ENCODE peak calls at places on chromosomes 6 and 20, in four cellular contexts. W is tibial artery, A is AG04450, Z is cardiac muscle cell. T is an unnamed sample. For H3K9me3, the result is how much of the 10 kb centered on the place peaks cover.

GRCh38 chr20:32505723-32506473 is 79.2 kb downstream of the NOL4L start:
- DNase-seq in W (no peak), A (no peak), Z (no peak), T (no peak)

GRCh38 chr6:17281100-17281496 is at the start of gene RBM24:
- DNase-seq in W (peak), A (peak), Z (peak), T (peak)

GRCh38 chr6:36195471-36196048 is 984 bp upstream of the BRPF3 start:
- DNase-seq in W (no peak), A (no peak), Z (peak), T (no peak)

GRCh38 chr20:56222201-56222600 is 26.3 kb upstream of the MC3R start:
- DNase-seq in W (no peak), A (no peak), Z (no peak), T (no peak)

GRCh38 chr20:53922901-53923314 is 147.5 kb downstream of the BCAS1 start:
- DNase-seq in W (no peak), A (no peak), Z (no peak), T (no peak)

GRCh38 chr20:58075980-58076749 is 152.3 kb downstream of the ANKRD60 start:
- DNase-seq in W (no peak), A (no peak), Z (no peak), T (no peak)

GRCh38 chr20:2026514-2026913 is 32.7 kb upstream of the PDYN start:
- DNase-seq in W (no peak), A (no peak), Z (no peak), T (no peak)

GRCh38 chr6:25302677-25303128 is 23.5 kb downstream of the CARMIL1 start:
- DNase-seq in W (no peak), A (no peak), Z (peak), T (no peak)

GRCh38 chr6:124055986-124056385 is 252.3 kb downstream of the NKAIN2 start:
- DNase-seq in W (no peak), A (no peak), Z (no peak), T (no peak)

GRCh38 chr20:50957798-50958732 is at the start of gene DPM1:
- DNase-seq in W (peak), A (peak), Z (peak), T (peak)

GRCh38 chr20:57654998-57655811 is 35.0 kb upstream of the ZBP1 start:
- DNase-seq in W (peak), A (no peak), Z (no peak), T (peak)

GRCh38 chr6:138004423-138005287 is 102.6 kb downstream of the PERP start:
- DNase-seq in W (no peak), A (no peak), Z (peak), T (no peak)

GRCh38 chr20:63588641-63589041 is 14.6 kb upstream of the HELZ2 start:
- DNase-seq in W (no peak), A (no peak), Z (no peak), T (no peak)
- H3K9me3 ChIP-seq in W (under half), A (under half), Z (under half), T (under half)

GRCh38 chr20:18007534-18008292 is 38.9 kb downstream of the MGME1 start:
- DNase-seq in W (peak), A (no peak), Z (no peak), T (no peak)
- TF ChIP-seq CTCF in W (no peak), A (no peak), Z (no peak), T (no peak)

DNA sequence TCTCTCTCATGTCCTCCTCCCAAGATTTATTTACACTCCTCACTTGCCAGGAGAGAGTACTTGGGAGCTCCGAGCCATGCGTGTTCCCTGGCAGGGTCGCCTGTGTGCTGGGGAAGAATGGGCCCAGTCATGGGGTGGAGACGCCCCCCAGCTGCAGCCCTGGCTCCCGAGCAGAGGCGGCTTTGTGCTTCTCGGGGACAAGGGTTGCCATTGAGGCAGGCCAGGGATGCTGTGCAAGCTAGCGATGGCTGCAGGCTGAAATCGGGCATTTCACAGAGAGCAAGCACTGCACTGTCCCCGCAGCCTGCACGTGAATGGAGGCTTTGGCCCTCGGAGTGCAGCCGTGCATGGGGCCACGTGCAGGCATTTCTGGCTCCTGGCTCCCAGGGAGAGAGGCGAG is 23.8 kb downstream of the PHACTR3 start:
- DNase-seq in W (no peak), A (no peak), Z (no peak), T (no peak)
- H3K9me3 ChIP-seq in W (under half), A (under half), Z (under half), T (under half)

GRCh38 chr6:63475707-63476106 is 96.6 kb upstream of the LOC128125822 start:
- DNase-seq in W (no peak), A (no peak), Z (peak), T (no peak)

GRCh38 chr6:63478751-63479150 is 93.5 kb upstream of the LOC128125822 start:
- DNase-seq in W (no peak), A (no peak), Z (no peak), T (no peak)

GRCh38 chr6:63477422-63478040 is 94.7 kb upstream of the LOC128125822 start:
- DNase-seq in W (no peak), A (no peak), Z (no peak), T (no peak)

GRCh38 chr6:63471654-63472053 is 100.6 kb upstream of the LOC128125822 start:
- DNase-seq in W (no peak), A (no peak), Z (no peak), T (no peak)

GRCh38 chr6:63476302-63476701 is 96.0 kb upstream of the LOC128125822 start:
- DNase-seq in W (no peak), A (no peak), Z (peak), T (no peak)
- TF ChIP-seq CTCF in W (no peak), A (no peak), Z (no peak), T (no peak)

DNA sequence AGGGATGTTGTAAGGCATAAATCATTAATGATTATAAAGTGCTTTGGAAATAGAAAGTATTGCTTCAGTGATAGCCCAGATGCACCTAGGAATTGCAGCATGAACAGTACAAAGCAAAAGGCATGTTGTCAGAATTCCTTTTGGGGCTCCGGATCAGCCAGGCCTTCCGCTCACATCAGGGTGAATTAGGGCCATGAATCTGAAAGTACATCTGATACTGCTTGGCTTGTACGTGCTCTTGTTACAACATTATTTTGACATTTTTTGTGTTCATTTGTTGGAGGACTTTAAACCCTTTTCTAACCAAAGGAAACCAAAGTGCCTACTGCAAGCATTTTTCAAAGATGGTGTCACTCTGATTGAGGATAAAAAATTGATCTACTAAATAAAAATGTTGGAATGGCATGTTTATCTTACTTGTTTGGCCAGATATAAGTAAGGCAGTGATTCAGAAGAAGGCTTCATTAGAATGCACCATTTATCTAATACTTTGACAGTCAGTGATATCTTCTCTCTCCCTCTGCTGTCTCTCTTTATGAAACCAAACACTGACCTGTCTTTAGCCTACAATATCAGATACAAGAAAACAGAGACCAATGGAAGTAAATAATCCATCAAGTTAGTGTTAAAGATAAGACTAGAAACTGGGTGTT is 1005.7 kb upstream of the FLRT3 start:
- DNase-seq in W (no peak), A (no peak), Z (no peak), T (no peak)
- H3K9me3 ChIP-seq in W (under half), A (under half), Z (under half), T (under half)

DNA sequence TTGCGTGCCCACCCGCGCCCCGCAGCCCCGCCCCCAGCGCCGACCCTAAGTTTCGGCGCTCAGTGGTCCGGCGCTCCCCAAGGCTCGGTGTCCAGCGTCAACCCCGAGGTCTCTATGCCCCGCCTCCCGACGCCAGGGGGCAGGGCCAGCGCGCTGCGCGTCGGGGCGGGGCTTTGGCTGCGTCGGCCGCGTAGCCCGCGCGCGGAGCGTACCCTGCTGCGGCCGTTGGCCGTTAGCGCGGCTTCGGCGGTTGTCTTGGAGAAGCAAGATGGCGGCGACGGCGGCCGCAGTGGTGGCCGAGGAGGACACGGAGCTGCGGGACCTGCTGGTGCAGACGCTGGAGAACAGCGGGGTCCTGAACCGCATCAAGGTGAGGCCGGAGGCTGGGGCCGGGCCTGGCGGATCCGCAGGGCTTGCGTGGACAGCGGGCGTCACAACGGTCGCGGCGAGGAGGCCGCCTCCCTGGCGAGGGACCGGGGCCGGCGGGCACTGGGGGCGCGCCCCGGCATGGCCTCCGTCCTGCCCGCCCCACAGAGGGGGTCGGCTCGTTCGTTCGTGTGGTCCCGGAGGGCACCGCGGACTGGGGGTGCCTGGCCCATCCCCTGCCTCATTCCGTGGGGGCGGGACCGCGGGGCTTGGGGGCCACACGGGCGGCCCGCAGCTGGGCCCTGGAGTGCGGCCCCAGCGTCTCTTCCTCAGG is at the start of gene CEP43:
- DNase-seq in W (peak), A (peak), Z (peak), T (peak)
- TF ChIP-seq CTCF in W (peak), A (no peak), Z (no peak), T (no peak)

DNA sequence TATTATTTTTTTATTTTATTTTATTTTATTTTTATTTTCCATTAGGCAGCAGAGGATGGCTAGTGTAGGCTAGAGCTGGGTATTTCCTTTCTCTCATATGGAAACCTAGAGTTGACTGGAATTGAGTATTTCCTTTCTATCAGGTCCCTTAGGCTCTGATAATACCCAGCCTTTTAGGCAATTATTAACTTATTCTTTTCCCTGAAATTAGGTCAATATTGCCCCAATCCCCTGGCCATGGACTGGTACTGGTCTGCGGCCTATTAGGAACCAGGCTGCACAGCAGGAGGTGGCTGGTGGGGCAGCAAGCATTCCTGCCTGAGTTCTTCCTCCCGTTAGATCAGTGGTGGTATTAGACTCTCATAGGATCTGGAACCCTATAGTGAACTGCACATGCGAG is 632.2 kb downstream of the TENT5A start:
- DNase-seq in W (no peak), A (no peak), Z (no peak), T (no peak)
- H3K9me3 ChIP-seq in W (under half), A (under half), Z (under half), T (under half)

GRCh38 chr6:31113861-31114539 is 600 bp upstream of the PSORS1C1 start:
- DNase-seq in W (no peak), A (no peak), Z (peak), T (no peak)
- TF ChIP-seq CTCF in W (no peak), A (no peak), Z (no peak), T (no peak)

GRCh38 chr6:310671-311070 is 18.4 kb downstream of the DUSP22 start:
- DNase-seq in W (no peak), A (no peak), Z (no peak), T (no peak)
- H3K9me3 ChIP-seq in W (under half), A (under half), Z (under half), T (under half)

GRCh38 chr6:43265564-43265963 is 22.3 kb downstream of the TTBK1 start:
- DNase-seq in W (no peak), A (no peak), Z (no peak), T (no peak)
- TF ChIP-seq CTCF in W (no peak), A (no peak), Z (no peak), T (no peak)

T was measured in ascending aorta.